ENCODE peak calls at places on chromosomes 12 and 14, in eight cellular contexts. F is left lung, Z is cardiac muscle cell, S is choroid plexus epithelial cell, C is psoas muscle, W is AG09319, X is GM10248, Q is astrocyte. T is an unnamed sample.
A peak's percentile ranks its signal among the peaks of the same experiment; 100 is the strongest.

GRCh38 chr14:92914087-92914656 is 8.8 kb upstream of the CHGA start:
- DNase-seq in F (no peak), Z (peak; percentile 90), S (peak; percentile 19), C (no peak), W (no peak), X (no peak), Q (peak; percentile 10), T (no peak)

GRCh38 chr14:95482967-95483842 is 33.2 kb downstream of the SYNE3 start:
- DNase-seq in F (peak; percentile 79), Z (no peak), S (peak; percentile 86), C (peak; percentile 83), W (peak; percentile 91), X (no peak), Q (peak; percentile 93), T (no peak)

GRCh38 chr12:13383379-13383778 is 186.9 kb downstream of the EMP1 start:
- DNase-seq in F (no peak), Z (no peak), S (no peak), C (no peak), W (no peak), X (no peak), Q (no peak), T (no peak)

GRCh38 chr12:47938594-47938993 is 24.8 kb upstream of the TMEM106C start:
- DNase-seq in F (no peak), Z (no peak), S (no peak), C (no peak), W (no peak), X (no peak), Q (no peak), T (no peak)

GRCh38 chr12:39620664-39621658 is 1.4 kb upstream of the ABCD2 start:
- DNase-seq in F (no peak), Z (no peak), S (no peak), C (no peak), W (no peak), X (peak; percentile 42), Q (no peak), T (no peak)

GRCh38 chr12:57616383-57617101 is 5.3 kb downstream of the ARHGEF25 start:
- DNase-seq in F (no peak), Z (no peak), S (peak; percentile 52), C (no peak), W (no peak), X (no peak), Q (no peak), T (no peak)

GRCh38 chr12:47084172-47084571 is 4.4 kb upstream of the AMIGO2 start:
- DNase-seq in F (no peak), Z (no peak), S (no peak), C (no peak), W (no peak), X (no peak), Q (no peak), T (no peak)

GRCh38 chr12:77724367-77724957 is 106.2 kb upstream of the NAV3 start:
- DNase-seq in F (no peak), Z (peak; percentile 13), S (peak; percentile 82), C (no peak), W (no peak), X (no peak), Q (peak; percentile 37), T (no peak)

GRCh38 chr12:66831495-66831894 is 152.6 kb upstream of the GRIP1 start:
- DNase-seq in F (no peak), Z (no peak), S (no peak), C (no peak), W (no peak), X (no peak), Q (no peak), T (no peak)

GRCh38 chr12:81542065-81542464 is 217.1 kb downstream of the PPFIA2 start:
- DNase-seq in F (no peak), Z (no peak), S (peak; percentile 2), C (no peak), W (no peak), X (no peak), Q (no peak), T (no peak)

GRCh38 chr12:77808534-77808933 is 22.2 kb upstream of the NAV3 start:
- DNase-seq in F (no peak), Z (no peak), S (no peak), C (no peak), W (no peak), X (no peak), Q (no peak), T (no peak)

GRCh38 chr12:100337727-100338126 is 19.1 kb upstream of the SLC17A8 start:
- DNase-seq in F (peak; percentile 43), Z (no peak), S (no peak), C (no peak), W (no peak), X (no peak), Q (no peak), T (no peak)

GRCh38 chr12:47942327-47943230 is 20.8 kb upstream of the TMEM106C start:
- DNase-seq in F (no peak), Z (no peak), S (peak; percentile 11), C (no peak), W (no peak), X (peak; percentile 53), Q (no peak), T (no peak)

GRCh38 chr12:81375969-81376368 is 298.1 kb downstream of the ACSS3 start:
- DNase-seq in F (no peak), Z (no peak), S (no peak), C (no peak), W (no peak), X (no peak), Q (no peak), T (no peak)

GRCh38 chr12:25438638-25439037 is 114.4 kb downstream of the LMNTD1 start:
- DNase-seq in F (no peak), Z (no peak), S (peak; percentile 70), C (no peak), W (no peak), X (no peak), Q (peak; percentile 63), T (no peak)

GRCh38 chr12:65605019-65605418 is 219.3 kb upstream of the HMGA2 start:
- DNase-seq in F (no peak), Z (no peak), S (peak; percentile 53), C (no peak), W (no peak), X (no peak), Q (peak; percentile 33), T (no peak)

GRCh38 chr12:71858848-71859247 is 19.3 kb downstream of the TBC1D15 start:
- DNase-seq in F (no peak), Z (no peak), S (no peak), C (no peak), W (no peak), X (no peak), Q (no peak), T (no peak)

GRCh38 chr12:62683724-62684501 is 217.3 kb downstream of the MON2 start:
- DNase-seq in F (peak; percentile 64), Z (no peak), S (peak; percentile 48), C (peak; percentile 67), W (peak; percentile 71), X (no peak), Q (peak; percentile 82), T (no peak)

GRCh38 chr12:105221588-105222325 is 14.2 kb downstream of the APPL2 start:
- DNase-seq in F (no peak), Z (no peak), S (no peak), C (no peak), W (no peak), X (no peak), Q (no peak), T (no peak)

GRCh38 chr14:29085546-29085945 is 319.0 kb downstream of the FOXG1 start:
- DNase-seq in F (no peak), Z (peak; percentile 45), S (peak; percentile 57), C (no peak), W (no peak), X (no peak), Q (no peak), T (no peak)
- TF ChIP-seq CTCF in F (no peak), Z (peak; percentile 47), S (peak; percentile 73), C (no peak), W (peak; percentile 12), X (no peak), Q (peak; percentile 21), T (peak; percentile 59)

DNA sequence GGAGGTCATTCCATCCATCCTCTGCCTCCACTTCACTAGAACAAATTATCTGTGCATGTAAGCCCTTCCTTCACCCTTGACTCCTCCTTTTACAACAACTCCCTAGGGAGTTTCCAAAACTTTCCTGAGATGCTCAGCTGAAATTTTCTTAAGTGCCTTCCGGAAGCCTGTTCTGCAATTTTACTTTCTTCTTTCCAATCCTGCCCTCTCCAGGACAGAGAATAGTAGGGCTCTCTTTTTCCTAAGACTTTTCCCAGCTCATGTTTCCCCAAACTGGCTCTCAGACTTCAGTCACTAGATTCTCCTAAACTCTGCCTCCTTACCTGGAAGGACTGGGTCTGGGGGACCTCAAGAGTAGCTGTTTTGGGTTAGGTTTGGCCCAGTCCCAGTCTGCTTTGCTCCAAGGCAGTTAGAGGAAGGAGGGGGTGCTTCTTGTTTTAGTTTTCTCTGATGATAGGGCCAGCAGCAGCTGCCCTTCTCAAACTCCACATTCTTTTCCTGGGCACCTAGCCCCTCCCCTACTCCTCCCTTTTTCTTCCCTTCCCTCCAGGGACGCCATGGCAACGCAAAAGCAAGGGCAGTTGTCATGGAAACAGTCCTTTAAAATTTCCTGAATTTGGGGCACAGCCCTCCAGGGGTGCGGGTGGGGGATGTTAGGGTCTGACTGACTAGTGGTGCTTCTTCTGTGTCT is 17.1 kb downstream of the PPP1R1A start:
- DNase-seq in F (no peak), Z (peak; percentile 44), S (peak; percentile 21), C (no peak), W (no peak), X (no peak), Q (no peak), T (no peak)
- TF ChIP-seq CTCF in F (no peak), Z (peak; percentile 8), S (no peak), C (no peak), W (no peak), X (no peak), Q (no peak), T (peak; percentile 23)

DNA sequence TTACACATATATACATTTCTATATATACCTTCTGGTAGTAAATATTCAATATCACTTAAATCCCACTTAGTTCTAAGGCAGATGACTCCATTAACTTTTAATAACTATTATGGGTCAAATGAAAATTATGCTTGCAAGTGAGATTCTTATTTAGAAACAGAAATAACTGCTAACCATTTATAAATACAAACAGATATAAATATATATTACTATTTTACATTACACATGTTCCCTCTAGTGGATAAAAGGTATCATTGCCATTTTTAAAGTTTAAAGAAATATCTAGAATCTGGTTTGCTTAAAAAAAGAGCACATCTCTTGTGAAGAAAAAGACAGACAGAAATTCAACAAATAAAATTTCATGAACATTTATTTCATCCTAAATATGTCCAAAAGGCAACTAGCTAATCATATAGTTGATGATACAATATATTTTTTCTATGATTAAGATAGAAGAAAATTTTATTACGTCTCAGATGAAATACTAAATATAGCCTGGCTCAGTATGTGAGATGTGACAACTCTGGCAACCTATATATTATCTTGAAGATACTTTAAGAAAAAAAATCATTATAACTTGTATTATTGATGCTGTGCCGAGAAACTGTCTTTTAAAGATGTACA is 11.7 kb upstream of the RAD51AP1 start:
- DNase-seq in F (no peak), Z (peak; percentile 12), S (peak; percentile 35), C (no peak), W (no peak), X (no peak), Q (peak; percentile 1), T (no peak)
- TF ChIP-seq CTCF in F (peak; percentile 44), Z (peak; percentile 52), S (peak; percentile 46), C (peak; percentile 68), W (peak; percentile 46), X (peak; percentile 15), Q (peak; percentile 35), T (peak; percentile 85)

GRCh38 chr14:102697125-102697900 is 79.9 kb upstream of the TRAF3 start:
- DNase-seq in F (no peak), Z (no peak), S (no peak), C (no peak), W (no peak), X (no peak), Q (no peak), T (no peak)
- TF ChIP-seq CTCF in F (no peak), Z (no peak), S (no peak), C (no peak), W (no peak), X (no peak), Q (no peak), T (no peak)